ENCODE peak calls at places on chromosomes 2 and 18, in four cellular contexts. One of them, this sample, is unnamed.

GRCh38 chr2:63719052-63719451 is 122.6 kb upstream of the UGP2 start:
- DNase-seq in GM12865: no peak
- DNase-seq in RWPE1: no peak
- DNase-seq in coronary artery: no peak
- DNase-seq in this sample: no peak

GRCh38 chr2:226213717-226214116 is 585.9 kb downstream of the IRS1 start:
- DNase-seq in GM12865: no peak
- DNase-seq in RWPE1: peak
- DNase-seq in coronary artery: no peak
- DNase-seq in this sample: no peak

GRCh38 chr2:235098736-235099494 is 147.1 kb downstream of the SH3BP4 start:
- DNase-seq in GM12865: no peak
- DNase-seq in RWPE1: no peak
- DNase-seq in coronary artery: no peak
- DNase-seq in this sample: no peak

GRCh38 chr18:46333371-46334199 is 229.4 kb downstream of the HAUS1 start:
- DNase-seq in GM12865: no peak
- DNase-seq in RWPE1: peak
- DNase-seq in coronary artery: no peak
- DNase-seq in this sample: no peak

GRCh38 chr2:118687698-118688097 is 159.8 kb downstream of the EN1 start:
- DNase-seq in GM12865: no peak
- DNase-seq in RWPE1: peak
- DNase-seq in coronary artery: no peak
- DNase-seq in this sample: no peak

GRCh38 chr2:137847443-137847842 is 116.8 kb upstream of the HNMT start:
- DNase-seq in GM12865: no peak
- DNase-seq in RWPE1: peak
- DNase-seq in coronary artery: no peak
- DNase-seq in this sample: no peak

GRCh38 chr2:160910681-160911080 is 249.5 kb upstream of the TANK start:
- DNase-seq in GM12865: no peak
- DNase-seq in RWPE1: no peak
- DNase-seq in coronary artery: no peak
- DNase-seq in this sample: no peak

GRCh38 chr2:120447122-120447785 is 101.3 kb downstream of the INHBB start:
- DNase-seq in GM12865: no peak
- DNase-seq in RWPE1: no peak
- DNase-seq in coronary artery: no peak
- DNase-seq in this sample: no peak

GRCh38 chr2:98464772-98465310 is 20.2 kb downstream of the INPP4A start:
- DNase-seq in GM12865: peak
- DNase-seq in RWPE1: no peak
- DNase-seq in coronary artery: no peak
- DNase-seq in this sample: peak

GRCh38 chr18:50662177-50662576 is 102.3 kb downstream of the MAPK4 start:
- DNase-seq in GM12865: peak
- DNase-seq in RWPE1: no peak
- DNase-seq in coronary artery: no peak
- DNase-seq in this sample: peak

GRCh38 chr18:7793100-7793499 is 226.0 kb downstream of the PTPRM start:
- DNase-seq in GM12865: no peak
- DNase-seq in RWPE1: no peak
- DNase-seq in coronary artery: no peak
- DNase-seq in this sample: no peak

GRCh38 chr18:7784171-7784570 is 217.1 kb downstream of the PTPRM start:
- DNase-seq in GM12865: no peak
- DNase-seq in RWPE1: no peak
- DNase-seq in coronary artery: no peak
- DNase-seq in this sample: no peak

DNA sequence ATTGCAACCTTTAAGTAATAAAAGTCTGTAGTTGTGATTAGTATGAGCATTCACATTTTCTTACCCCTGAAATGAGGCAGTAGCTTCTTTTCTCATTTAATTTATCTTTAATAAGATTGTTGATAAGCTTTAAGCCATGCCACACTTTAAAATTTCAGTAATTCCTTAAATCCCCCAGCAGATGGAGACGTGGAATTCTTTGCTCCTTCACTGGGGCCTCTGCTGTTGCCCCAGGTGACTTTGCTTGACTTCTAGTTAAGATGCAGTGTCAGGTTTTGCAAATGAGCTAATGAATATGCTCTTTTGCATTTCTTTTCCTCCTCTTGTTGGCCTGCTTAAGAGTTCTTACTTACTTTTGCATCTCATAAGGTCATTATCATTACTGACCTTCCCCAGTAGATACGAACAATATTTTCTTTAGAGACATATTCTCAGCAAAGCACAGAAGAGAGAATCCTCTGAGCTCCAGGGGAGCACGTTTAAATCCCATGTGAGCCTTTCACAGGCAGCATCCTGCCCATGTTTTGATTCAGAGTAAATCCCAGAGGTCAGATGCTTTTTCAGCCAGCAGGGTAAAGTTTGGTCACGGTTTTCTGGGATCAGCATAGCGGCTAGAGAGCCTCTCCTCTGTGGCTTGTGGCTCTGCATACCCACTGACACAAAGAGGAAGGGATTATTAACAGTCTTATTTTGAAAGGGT is 222.9 kb downstream of the PTPRM start:
- DNase-seq in GM12865: no peak
- DNase-seq in RWPE1: peak
- DNase-seq in coronary artery: no peak
- DNase-seq in this sample: no peak
- TF ChIP-seq CTCF in GM12865: peak
- TF ChIP-seq CTCF in RWPE1: peak
- TF ChIP-seq CTCF in coronary artery: peak
- TF ChIP-seq CTCF in this sample: no peak

DNA sequence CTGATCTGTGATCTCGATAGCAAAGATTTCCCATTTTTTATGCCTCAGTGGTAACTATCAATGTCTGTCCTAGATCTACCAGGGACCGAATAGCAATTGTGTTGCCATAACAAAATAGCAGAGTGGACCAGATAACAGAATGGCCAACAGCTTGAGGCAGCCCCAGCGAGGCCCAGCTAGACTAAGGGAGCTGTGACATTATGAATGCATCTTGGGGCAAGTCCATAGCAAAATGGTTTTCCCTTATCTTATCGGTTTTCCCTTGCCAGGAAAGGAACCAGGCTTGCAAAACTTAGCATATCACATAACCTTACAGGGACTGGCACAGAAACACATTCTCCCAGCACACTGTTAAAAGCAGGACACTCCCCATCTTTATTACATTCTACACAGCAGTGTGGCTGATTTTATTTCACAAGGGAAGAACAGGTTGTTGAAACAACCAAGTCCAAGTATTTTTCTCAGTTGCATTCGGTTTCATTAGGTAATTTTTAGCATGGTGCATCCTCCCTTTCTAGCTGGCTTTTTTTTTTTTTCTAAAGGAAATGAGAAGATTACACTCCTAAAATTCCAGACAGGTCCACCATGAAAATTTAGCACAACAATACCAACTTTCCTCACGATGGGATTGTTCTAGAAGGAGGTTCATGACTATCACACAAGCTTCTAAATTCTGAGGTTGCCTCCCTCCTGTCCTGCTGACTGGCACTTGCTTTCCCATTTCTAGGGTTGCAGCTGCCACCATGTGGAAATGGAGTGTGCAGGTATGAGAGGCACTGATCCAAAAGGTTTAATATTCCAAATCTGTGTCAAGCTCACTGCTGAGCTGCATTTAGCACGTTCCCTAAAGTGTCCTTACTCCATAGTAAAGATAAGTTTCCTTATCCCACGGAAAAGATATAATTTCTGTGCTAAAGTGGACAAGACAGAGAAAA is 97.0 kb upstream of the SLC35G4 start:
- DNase-seq in GM12865: peak
- DNase-seq in RWPE1: peak
- DNase-seq in coronary artery: no peak
- DNase-seq in this sample: no peak
- TF ChIP-seq CTCF in GM12865: no peak
- TF ChIP-seq CTCF in RWPE1: no peak
- TF ChIP-seq CTCF in coronary artery: no peak
- TF ChIP-seq CTCF in this sample: peak

GRCh38 chr2:55581875-55582547 is 35.4 kb downstream of the PPP4R3B start:
- DNase-seq in GM12865: no peak
- DNase-seq in RWPE1: no peak
- DNase-seq in coronary artery: no peak
- DNase-seq in this sample: no peak

GRCh38 chr2:55585451-55586079 is 31.9 kb downstream of the PPP4R3B start:
- DNase-seq in GM12865: no peak
- DNase-seq in RWPE1: peak
- DNase-seq in coronary artery: no peak
- DNase-seq in this sample: no peak

DNA sequence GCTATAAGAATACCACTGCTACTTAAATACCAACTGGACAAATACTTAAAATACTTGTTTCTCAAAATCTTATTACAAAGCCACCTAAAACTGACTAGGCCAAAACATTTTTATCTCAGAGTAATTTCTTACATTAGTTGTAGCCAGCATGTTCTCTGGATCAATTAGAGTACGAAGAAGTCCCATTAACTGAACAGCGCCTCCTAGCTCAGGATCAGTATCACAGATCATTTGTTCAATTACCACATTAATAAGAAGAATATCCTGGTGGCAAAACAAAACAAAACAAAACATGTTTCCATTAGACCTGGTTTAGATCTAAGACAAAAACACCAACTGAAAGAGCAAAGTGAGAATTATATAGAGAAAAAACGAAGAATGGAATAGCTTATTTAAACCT is 36.0 kb downstream of the PPP4R3B start:
- DNase-seq in GM12865: no peak
- DNase-seq in RWPE1: no peak
- DNase-seq in coronary artery: no peak
- DNase-seq in this sample: no peak
- TF ChIP-seq CTCF in GM12865: peak
- TF ChIP-seq CTCF in RWPE1: peak
- TF ChIP-seq CTCF in coronary artery: no peak
- TF ChIP-seq CTCF in this sample: no peak

GRCh38 chr2:2232167-2232566 is 98.9 kb downstream of the MYT1L start:
- DNase-seq in GM12865: no peak
- DNase-seq in RWPE1: no peak
- DNase-seq in coronary artery: no peak
- DNase-seq in this sample: no peak

GRCh38 chr2:2234398-2234797 is 96.7 kb downstream of the MYT1L start:
- DNase-seq in GM12865: no peak
- DNase-seq in RWPE1: no peak
- DNase-seq in coronary artery: no peak
- DNase-seq in this sample: no peak

GRCh38 chr2:2226326-2226725 is 104.7 kb downstream of the MYT1L start:
- DNase-seq in GM12865: no peak
- DNase-seq in RWPE1: no peak
- DNase-seq in coronary artery: no peak
- DNase-seq in this sample: no peak

GRCh38 chr2:2233171-2233826 is 97.8 kb downstream of the MYT1L start:
- DNase-seq in GM12865: no peak
- DNase-seq in RWPE1: no peak
- DNase-seq in coronary artery: no peak
- DNase-seq in this sample: no peak

DNA sequence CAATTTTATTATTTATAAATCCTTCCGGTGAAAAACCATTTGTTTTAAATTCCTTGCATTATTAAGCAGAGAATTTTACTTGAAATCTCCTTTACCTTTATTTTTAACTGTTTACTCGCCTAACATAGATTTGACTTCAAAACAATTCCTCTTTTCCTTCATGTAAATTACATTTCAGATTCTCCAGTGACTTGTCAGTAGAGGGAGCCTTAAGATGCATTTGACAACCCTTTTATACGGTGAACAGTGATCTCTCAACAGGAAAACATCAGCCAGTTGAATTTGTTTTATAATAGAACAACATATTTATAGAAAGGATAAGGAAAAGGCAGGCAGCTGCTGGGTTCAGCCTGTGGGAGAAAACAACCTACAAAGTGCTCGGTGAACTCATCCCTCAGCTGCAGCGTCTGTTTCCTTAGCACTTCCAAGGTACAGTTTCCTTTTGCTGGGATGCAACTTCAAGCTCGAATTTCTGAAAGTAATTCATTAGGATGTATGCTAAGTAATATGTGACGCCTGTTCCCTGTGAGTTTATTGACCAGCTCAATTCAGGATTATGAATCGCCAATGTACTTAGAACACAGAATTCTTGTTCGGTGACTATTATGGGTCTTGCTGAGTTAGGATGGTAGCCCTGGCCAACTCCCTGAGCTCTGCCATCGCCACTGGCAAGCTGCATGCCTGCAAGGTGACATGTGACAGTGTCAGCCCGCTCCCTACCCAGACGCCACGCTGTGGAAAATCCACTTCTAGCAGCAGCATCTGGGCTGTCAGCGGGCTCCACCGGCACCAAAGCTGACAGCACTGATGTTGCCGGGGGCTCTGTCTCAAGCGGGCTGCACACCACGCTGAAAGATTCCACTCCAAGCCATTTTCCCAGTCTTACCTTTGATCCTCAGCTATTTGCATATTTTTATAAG is 100.9 kb downstream of the MYT1L start:
- DNase-seq in GM12865: no peak
- DNase-seq in RWPE1: no peak
- DNase-seq in coronary artery: no peak
- DNase-seq in this sample: no peak
- TF ChIP-seq CTCF in GM12865: no peak
- TF ChIP-seq CTCF in RWPE1: no peak
- TF ChIP-seq CTCF in coronary artery: no peak
- TF ChIP-seq CTCF in this sample: no peak

DNA sequence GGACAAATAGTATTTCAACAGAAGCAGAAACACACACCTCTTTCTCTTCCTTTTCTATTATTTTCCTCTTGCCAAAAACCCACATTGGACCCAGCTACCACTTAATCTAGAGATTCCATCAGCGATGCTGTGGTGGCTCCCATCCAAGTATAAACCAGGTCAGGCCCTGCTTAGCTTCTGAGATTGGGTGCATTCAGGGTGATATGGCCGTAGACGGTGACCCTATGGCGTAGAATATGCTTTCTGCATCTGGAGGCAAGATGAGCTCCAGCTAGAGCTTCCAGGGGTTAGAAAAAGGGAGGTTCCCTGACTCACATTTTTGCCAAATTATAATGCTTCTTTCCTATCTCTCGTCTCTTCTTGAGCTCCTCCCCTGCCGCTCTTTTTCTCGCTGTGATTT is 66.5 kb downstream of the TNP1 start:
- DNase-seq in GM12865: no peak
- DNase-seq in RWPE1: no peak
- DNase-seq in coronary artery: no peak
- DNase-seq in this sample: no peak
- TF ChIP-seq CTCF in GM12865: no peak
- TF ChIP-seq CTCF in RWPE1: no peak
- TF ChIP-seq CTCF in coronary artery: no peak
- TF ChIP-seq CTCF in this sample: no peak

DNA sequence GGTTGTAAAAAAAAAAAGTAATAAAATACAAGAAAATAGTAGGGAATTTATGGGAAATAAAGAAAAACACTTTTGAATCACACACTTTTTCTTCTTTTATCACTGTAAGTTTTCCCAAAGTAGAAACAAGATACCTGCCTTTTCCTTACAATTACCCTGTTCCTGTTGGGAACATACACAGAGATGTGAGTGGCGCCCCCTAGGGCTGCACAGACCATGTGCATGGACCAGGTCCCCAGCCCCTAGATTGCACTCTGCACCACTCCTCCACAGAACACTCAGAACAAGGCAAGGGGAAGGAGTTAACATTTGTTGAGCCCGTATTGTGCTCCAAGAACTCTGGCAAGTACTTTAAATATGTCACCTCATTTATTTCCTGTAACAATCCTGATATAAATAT is 118.7 kb upstream of the NRP2 start:
- DNase-seq in GM12865: peak
- DNase-seq in RWPE1: no peak
- DNase-seq in coronary artery: no peak
- DNase-seq in this sample: peak
- TF ChIP-seq CTCF in GM12865: peak
- TF ChIP-seq CTCF in RWPE1: no peak
- TF ChIP-seq CTCF in coronary artery: no peak
- TF ChIP-seq CTCF in this sample: peak

This sample was measured in GM13976.